ENCODE peak calls at places on chromosomes 5 and 9, in eight cellular contexts. Y, Z, T, K, Q, C, O and R are unnamed samples.

GRCh38 chr5:36090033-36090432 is 23.4 kb upstream of the UGT3A2 start:
- DNase-seq in T (no peak), K (no peak), C (no peak), Q (no peak), Y (peak; percentile 53), Z (no peak), O (no peak), R (no peak)

GRCh38 chr9:131674425-131675421 is 65.2 kb downstream of the RAPGEF1 start:
- DNase-seq in T (no peak), O (no peak), K (no peak), Z (no peak), Q (no peak), Y (peak; percentile 36), C (no peak), R (no peak)

GRCh38 chr5:143166080-143166479 is 237.4 kb downstream of the NR3C1 start:
- DNase-seq in Z (no peak), K (no peak), T (no peak), Y (no peak), Q (no peak), O (no peak), C (no peak), R (no peak)

GRCh38 chr9:92774274-92774673 is 9.6 kb upstream of the BICD2 start:
- DNase-seq in O (no peak), T (peak; percentile 81), Y (no peak), Z (no peak), C (no peak), Q (no peak), K (no peak), R (no peak)

GRCh38 chr9:136138566-136138965 is 19.9 kb upstream of the TMEM250 start:
- DNase-seq in Y (no peak), T (no peak), Q (no peak), Z (no peak), K (no peak), O (no peak), C (no peak), R (peak; percentile 40)

GRCh38 chr5:126004636-126005035 is 418.6 kb upstream of the GRAMD2B start:
- DNase-seq in O (no peak), Z (no peak), C (no peak), T (peak; percentile 27), K (no peak), Q (no peak), Y (no peak), R (no peak)

GRCh38 chr9:124212381-124213050 is 45.2 kb upstream of the NEK6 start:
- DNase-seq in Q (no peak), T (peak; percentile 57), C (no peak), O (no peak), Z (no peak), K (no peak), Y (no peak), R (no peak)

GRCh38 chr5:109409061-109409843 is 522 bp downstream of the PJA2 start:
- DNase-seq in C (peak; percentile 67), T (peak; percentile 62), Q (peak; percentile 60), Z (peak; percentile 85), K (peak; percentile 74), Y (peak; percentile 82), O (peak; percentile 75), R (peak; percentile 87)

GRCh38 chr9:37730256-37730655 is 23.3 kb upstream of the TRMT10B start:
- DNase-seq in Q (no peak), C (no peak), K (no peak), Y (no peak), O (no peak), Z (no peak), T (no peak), R (no peak)

GRCh38 chr5:181181650-181182565 is 23.1 kb downstream of the TRIM7 start:
- DNase-seq in K (peak; percentile 71), Y (peak; percentile 82), Q (peak; percentile 80), C (no peak), Z (no peak), O (peak; percentile 69), T (no peak), R (peak; percentile 82)

GRCh38 chr5:16428359-16428758 is 37.2 kb downstream of the ZNF622 start:
- DNase-seq in C (no peak), Z (no peak), Y (no peak), O (no peak), K (no peak), Q (no peak), T (no peak), R (no peak)

GRCh38 chr5:170273968-170274710 is 23.4 kb downstream of the LCP2 start:
- DNase-seq in O (no peak), Q (no peak), Z (no peak), K (no peak), C (peak; percentile 27), T (no peak), Y (peak; percentile 30), R (no peak)

GRCh38 chr5:139670369-139671095 is 22.4 kb downstream of the CXXC5 start:
- DNase-seq in T (no peak), Z (no peak), Y (peak; percentile 96), C (peak; percentile 53), Q (no peak), K (no peak), O (no peak), R (no peak)

GRCh38 chr5:153400931-153401330 is 89.5 kb upstream of the GRIA1 start:
- DNase-seq in Z (no peak), Y (no peak), Q (no peak), T (peak; percentile 14), C (no peak), K (no peak), O (no peak), R (no peak)

GRCh38 chr9:32707326-32707725 is 71.9 kb upstream of the TAF1L start:
- DNase-seq in Q (no peak), Y (no peak), T (no peak), K (no peak), Z (no peak), O (no peak), C (no peak), R (no peak)

GRCh38 chr5:129379406-129379805 is 80.7 kb upstream of the ADAMTS19 start:
- DNase-seq in K (no peak), Q (no peak), Z (no peak), T (peak; percentile 28), Y (peak; percentile 86), C (no peak), O (no peak), R (no peak)

GRCh38 chr5:111942214-111942613 is 185.2 kb upstream of the NREP start:
- DNase-seq in Q (no peak), T (no peak), Z (no peak), K (no peak), Y (no peak), O (no peak), C (no peak), R (no peak)

GRCh38 chr5:38926121-38926520 is 80.3 kb downstream of the OSMR start:
- DNase-seq in Y (no peak), O (no peak), T (no peak), C (no peak), K (no peak), Q (no peak), Z (no peak), R (no peak)

GRCh38 chr5:151630088-151630487 is 39.0 kb upstream of the FAT2 start:
- DNase-seq in Z (no peak), Q (no peak), O (no peak), T (no peak), C (no peak), K (no peak), Y (no peak), R (no peak)

DNA sequence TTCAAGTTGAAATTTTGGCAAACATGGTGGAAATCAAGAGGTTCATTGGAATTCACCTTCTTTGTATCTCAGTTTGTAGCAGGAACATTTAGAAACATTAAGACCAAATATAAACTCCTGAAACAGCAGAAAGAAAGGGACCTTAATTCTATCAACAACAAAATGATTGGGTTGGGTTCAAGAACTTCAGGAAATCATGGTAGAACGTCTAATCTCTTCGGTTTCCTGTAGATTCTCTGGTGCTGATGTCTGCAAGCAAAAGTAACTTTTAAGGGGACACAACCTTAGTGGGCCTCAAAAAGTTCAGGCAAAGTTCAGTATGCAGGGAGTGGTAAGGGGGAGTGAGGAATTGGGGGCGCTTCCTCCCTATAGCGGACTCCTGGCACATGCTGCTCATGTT is 3.4 kb downstream of the IL33 start:
- DNase-seq in K (no peak), T (no peak), C (no peak), Q (no peak), O (no peak), Y (no peak), Z (no peak), R (no peak)
- H3K4me3 ChIP-seq in K (no peak overlapping the region), T (no peak overlapping the region), C (no peak overlapping the region), Q (no peak overlapping the region), O (no peak overlapping the region), Y (no peak overlapping the region), Z (no peak overlapping the region), R (no peak overlapping the region)

DNA sequence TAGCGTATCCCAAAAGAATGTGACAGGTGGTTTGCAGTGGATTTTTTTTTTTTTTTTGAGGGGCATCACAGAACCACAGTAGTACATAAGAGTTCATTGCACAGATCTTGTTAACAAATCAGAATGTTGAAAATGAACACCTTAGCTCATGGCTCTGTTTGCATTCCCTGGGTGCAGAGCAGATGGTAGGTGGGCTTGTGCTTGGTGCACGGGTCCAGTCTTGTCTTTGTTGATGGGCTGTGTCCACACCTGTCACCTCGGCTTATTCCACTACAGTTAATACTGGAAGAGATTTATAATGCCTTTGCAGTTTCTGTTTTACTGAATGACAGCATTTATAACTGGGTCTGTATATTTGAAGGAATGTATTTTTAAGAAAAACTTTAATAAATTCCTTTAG is 146.6 kb downstream of the KDM4C start:
- DNase-seq in T (no peak), O (no peak), K (no peak), Q (no peak), Z (no peak), Y (no peak), C (no peak), R (no peak)
- H3K4me3 ChIP-seq in T (no peak overlapping the region), O (no peak overlapping the region), K (no peak overlapping the region), Q (no peak overlapping the region), Z (no peak overlapping the region), Y (no peak overlapping the region), C (no peak overlapping the region), R (no peak overlapping the region)

DNA sequence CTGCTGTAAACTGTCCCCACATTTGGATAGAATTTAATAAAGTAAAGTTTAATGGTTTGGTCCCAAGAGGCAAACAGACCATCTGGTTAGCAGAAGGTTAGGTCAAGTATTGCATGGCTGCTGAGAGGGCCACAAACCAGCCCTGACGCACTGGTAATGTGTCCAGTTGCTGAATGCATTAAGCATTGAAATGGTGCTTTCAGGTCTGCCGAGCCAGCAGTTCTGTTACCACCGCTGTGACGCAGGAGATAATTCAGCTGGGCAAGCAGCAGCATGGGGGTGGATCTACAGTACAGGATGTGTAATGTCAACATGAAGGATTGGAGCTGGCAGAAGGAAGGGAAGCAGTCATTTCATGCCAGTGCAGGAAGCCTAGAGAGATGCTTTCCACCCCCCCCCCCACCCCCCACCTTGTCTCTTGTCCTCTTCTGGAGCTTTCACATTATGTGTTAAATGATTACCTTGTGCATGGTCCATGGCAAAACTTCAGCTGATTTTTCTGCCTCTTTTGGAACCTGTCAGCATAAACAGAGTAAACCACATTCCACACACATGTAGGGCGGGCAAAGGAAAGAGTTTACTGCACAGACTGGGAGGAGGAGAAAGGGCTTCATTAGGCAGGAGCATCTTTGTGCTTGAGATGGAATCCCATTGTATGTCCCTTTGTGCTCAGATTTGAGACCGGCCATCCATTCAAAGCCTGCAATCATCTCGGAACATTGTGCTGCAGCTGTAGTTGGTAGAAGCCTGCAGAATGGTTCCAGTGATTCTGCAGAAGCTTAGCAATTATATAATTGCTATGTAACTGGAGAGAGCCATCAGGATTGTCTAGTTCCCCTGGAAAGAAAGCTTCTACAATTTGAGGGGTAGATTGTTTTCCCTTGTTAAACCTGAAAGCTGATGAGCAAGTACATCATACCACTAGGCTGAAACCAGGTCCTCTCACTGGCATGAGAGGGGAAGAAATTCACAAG is 16.3 kb downstream of the ZNF462 start:
- DNase-seq in C (no peak), Y (no peak), O (peak; percentile 84), K (peak; percentile 80), Q (peak; percentile 48), Z (no peak), T (peak; percentile 96), R (peak; percentile 78)
- H3K4me3 ChIP-seq in C (no peak overlapping the region), Y (no peak overlapping the region), O (no peak overlapping the region), K (no peak overlapping the region), Q (no peak overlapping the region), Z (no peak overlapping the region), T (no peak overlapping the region), R (no peak overlapping the region)

GRCh38 chr9:114691046-114691955 is 9.3 kb upstream of the TEX48 start:
- DNase-seq in Q (no peak), Z (no peak), O (no peak), Y (no peak), K (no peak), C (peak; percentile 78), T (peak; percentile 69), R (no peak)
- H3K4me3 ChIP-seq in Q (no peak overlapping the region), Z (no peak overlapping the region), O (no peak overlapping the region), Y (no peak overlapping the region), K (no peak overlapping the region), C (peak overlapping the region; percentile 6), T (no peak overlapping the region), R (no peak overlapping the region)